ENCODE peak calls at places on chromosomes 3 and 15, in four cellular contexts. F is body of pancreas, C is astrocyte of the spinal cord, V is right lobe of liver. T is an unnamed sample.

GRCh38 chr3:10554746-10555145 is 49.4 kb upstream of the ATP2B2 start:
- DNase-seq in V (peak), F (no peak), C (no peak), T (no peak)

GRCh38 chr3:52056521-52056967 is at the start of gene DUSP7:
- DNase-seq in C (peak), V (peak), F (peak), T (no peak)

GRCh38 chr3:119349353-119349752 is 55.2 kb downstream of the ARHGAP31 start:
- DNase-seq in F (no peak), C (no peak), V (no peak), T (no peak)

GRCh38 chr3:99925584-99925983 is 107.9 kb downstream of the CMSS1 start:
- DNase-seq in F (peak), C (peak), V (no peak), T (peak)

GRCh38 chr15:92541197-92542190 is 114.1 kb downstream of the FAM174B start:
- DNase-seq in V (no peak), C (peak), F (no peak), T (no peak)

GRCh38 chr3:48013288-48013980 is 2.8 kb downstream of the MAP4 start:
- DNase-seq in V (peak), C (peak), F (peak), T (peak)

GRCh38 chr3:29186131-29186599 is 94.7 kb upstream of the RBMS3 start:
- DNase-seq in F (no peak), C (peak), V (no peak), T (no peak)

GRCh38 chr3:32733631-32734229 is 48.7 kb downstream of the CNOT10 start:
- DNase-seq in C (peak), V (no peak), F (no peak), T (no peak)

GRCh38 chr3:182959474-182960350 is 20.6 kb downstream of the DCUN1D1 start:
- DNase-seq in V (peak), C (peak), F (no peak), T (no peak)

GRCh38 chr3:14322001-14322400 is 80.4 kb upstream of the SLC6A6 start:
- DNase-seq in F (no peak), C (no peak), V (no peak), T (no peak)

GRCh38 chr3:144085964-144086363 is 114.3 kb downstream of the DIPK2A start:
- DNase-seq in C (peak), F (peak), V (no peak), T (peak)

GRCh38 chr3:168272343-168272984 is 176.7 kb upstream of the GOLIM4 start:
- DNase-seq in F (no peak), V (no peak), C (peak), T (no peak)

GRCh38 chr3:170483485-170484262 is 65.0 kb downstream of the CLDN11 start:
- DNase-seq in C (no peak), V (no peak), F (no peak), T (no peak)

GRCh38 chr15:77143606-77144005 is 72.7 kb upstream of the TSPAN3 start:
- DNase-seq in F (no peak), C (peak), V (no peak), T (no peak)

GRCh38 chr3:129575233-129575986 is 31.1 kb downstream of the PLXND1 start:
- DNase-seq in F (no peak), C (no peak), V (no peak), T (no peak)

GRCh38 chr3:13009132-13009945 is 63.9 kb downstream of the IQSEC1 start:
- DNase-seq in F (peak), V (peak), C (no peak), T (no peak)

GRCh38 chr3:191363221-191363620 is 32.9 kb upstream of the UTS2B start:
- DNase-seq in F (no peak), V (no peak), C (no peak), T (no peak)

GRCh38 chr15:54208786-54209185 is 230.5 kb downstream of the UNC13C start:
- DNase-seq in C (no peak), V (no peak), F (no peak), T (no peak)

GRCh38 chr3:192611411-192611810 is 115.9 kb downstream of the FGF12 start:
- DNase-seq in C (no peak), F (no peak), V (no peak), T (no peak)

GRCh38 chr15:42094512-42094963 is at the start of gene PLA2G4D:
- DNase-seq in C (no peak), F (no peak), V (no peak), T (no peak)

GRCh38 chr3:9385209-9385936 is 12.0 kb upstream of the SETD5 start:
- DNase-seq in V (no peak), F (no peak), C (no peak), T (no peak)

GRCh38 chr3:105837947-105838346 is 30.9 kb downstream of the CBLB start:
- DNase-seq in V (no peak), F (no peak), C (no peak), T (no peak)

GRCh38 chr3:105834768-105835167 is 34.0 kb downstream of the CBLB start:
- DNase-seq in V (no peak), C (no peak), F (no peak), T (peak)

GRCh38 chr3:105836533-105836932 is 32.3 kb downstream of the CBLB start:
- DNase-seq in F (no peak), V (no peak), C (peak), T (no peak)

GRCh38 chr3:105835606-105836005 is 33.2 kb downstream of the CBLB start:
- DNase-seq in C (no peak), F (no peak), V (no peak), T (no peak)

GRCh38 chr3:105837143-105837740 is 31.6 kb downstream of the CBLB start:
- DNase-seq in C (peak), F (no peak), V (no peak), T (no peak)
- H3K4me3 ChIP-seq in C (no peak), F (no peak), V (no peak), T (no peak)

GRCh38 chr15:49620658-49621326 is at the start of the genes DTWD1 and FAM227B:
- DNase-seq in C (peak), F (peak), V (peak), T (peak)
- TF ChIP-seq CTCF in C (no peak), F (peak), V (peak), T (no peak)

GRCh38 chr3:132245547-132245946 is 71.7 kb upstream of the ACP3 start:
- DNase-seq in V (no peak), C (peak), F (peak), T (no peak)

GRCh38 chr3:132239587-132239986 is 77.6 kb upstream of the ACP3 start:
- DNase-seq in V (no peak), C (no peak), F (no peak), T (no peak)

GRCh38 chr3:132246212-132246611 is 71.0 kb upstream of the ACP3 start:
- DNase-seq in C (no peak), V (no peak), F (no peak), T (no peak)

GRCh38 chr3:132242095-132242494 is 75.1 kb upstream of the ACP3 start:
- DNase-seq in V (no peak), C (no peak), F (no peak), T (no peak)

GRCh38 chr3:132242790-132243189 is 74.4 kb upstream of the ACP3 start:
- DNase-seq in C (no peak), V (no peak), F (no peak), T (no peak)
- H3K4me3 ChIP-seq in C (no peak), V (no peak), F (no peak), T (no peak)

GRCh38 chr3:42442640-42443039 is 32.2 kb upstream of the LYZL4 start:
- DNase-seq in V (no peak), C (no peak), F (no peak), T (no peak)
- TF ChIP-seq CTCF in V (no peak), C (peak), F (no peak), T (no peak)

DNA sequence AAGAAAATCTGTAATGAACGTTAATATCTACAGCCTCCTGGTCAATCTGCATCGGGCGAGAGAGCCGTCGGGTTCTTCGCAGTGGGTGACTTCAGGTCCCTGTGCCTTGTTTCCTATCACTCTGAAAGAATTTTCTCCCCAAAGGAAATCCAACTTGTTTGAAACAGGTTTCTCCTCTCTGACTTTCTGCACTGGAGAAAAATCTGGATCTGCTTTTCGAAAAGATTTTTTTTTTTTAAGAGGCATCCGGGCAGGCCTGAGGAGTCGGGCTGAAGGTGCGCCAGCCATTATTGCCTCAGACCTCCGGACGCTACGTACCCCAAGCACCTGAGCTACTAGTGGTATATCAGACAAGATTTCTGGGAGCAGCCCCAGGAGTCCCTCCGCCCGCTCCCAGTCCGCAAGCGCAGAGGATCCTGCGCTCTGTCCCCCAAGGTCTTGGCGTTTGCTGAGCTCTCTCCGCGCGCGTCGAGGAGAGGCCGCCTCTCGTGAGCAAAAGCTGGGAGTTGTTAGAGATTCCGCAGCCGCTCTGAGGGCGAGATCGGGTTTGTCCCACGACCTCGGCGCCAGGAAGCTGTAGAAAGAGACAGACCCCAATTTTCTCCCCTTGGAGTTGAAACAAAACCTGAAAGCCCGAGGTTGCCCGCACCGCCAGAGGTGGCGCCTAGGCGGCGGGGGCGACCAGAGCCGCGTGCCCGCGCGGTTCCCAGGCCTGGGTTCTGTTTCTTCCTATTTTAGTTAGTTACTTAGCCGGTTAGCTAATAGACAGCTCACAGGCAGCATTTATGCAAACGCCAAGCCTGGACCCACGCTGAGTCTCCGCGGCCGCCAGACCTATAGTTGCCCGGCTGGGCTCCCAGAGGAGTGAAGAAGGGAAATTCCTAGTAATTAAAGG is 72.4 kb upstream of the POLG start:
- DNase-seq in F (no peak), C (no peak), V (no peak), T (no peak)
- H3K4me3 ChIP-seq in F (no peak), C (no peak), V (no peak), T (no peak)

DNA sequence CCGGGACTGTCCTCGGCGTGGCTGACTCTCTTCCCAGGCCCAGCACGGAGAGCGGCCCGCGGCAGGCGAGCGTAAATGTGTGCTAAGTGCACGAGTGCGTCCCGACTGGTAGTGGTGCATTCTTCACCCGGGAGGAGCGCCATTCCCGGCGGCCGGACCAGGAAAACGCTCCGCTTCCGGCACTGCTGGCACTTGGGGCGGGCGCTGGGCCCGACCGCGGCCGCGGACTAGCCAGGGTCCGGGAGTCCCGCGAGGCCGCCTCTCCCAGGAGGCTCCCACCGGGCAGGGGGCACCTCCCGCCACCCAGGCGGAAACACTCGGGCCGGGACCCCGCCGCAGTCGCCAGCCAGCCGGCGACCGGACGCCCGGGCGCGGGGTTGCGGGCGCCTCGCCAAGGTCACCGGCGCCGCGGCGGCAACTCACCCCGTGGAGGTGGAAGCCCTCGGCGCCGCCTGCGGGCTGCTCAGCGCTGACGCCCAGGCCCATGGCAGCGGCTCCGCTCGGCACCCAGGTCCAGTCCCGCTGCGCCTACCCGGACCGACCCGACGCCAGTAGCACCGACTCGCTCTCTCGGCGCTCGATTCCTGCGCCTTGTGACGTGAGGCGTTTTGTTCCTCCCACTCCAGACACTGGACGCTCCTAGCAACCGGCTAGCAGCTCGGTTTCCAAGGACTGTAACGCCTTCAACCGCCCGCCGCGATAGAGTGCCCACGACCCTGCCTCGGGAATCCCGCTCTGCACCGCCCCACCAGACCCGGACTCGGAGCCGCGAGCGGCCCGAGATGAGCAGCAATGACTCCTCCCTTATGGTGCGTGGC is at the start of the genes GORASP1 and TTC21A:
- DNase-seq in C (peak), V (peak), F (peak), T (peak)
- TF ChIP-seq CTCF in C (no peak), V (peak), F (no peak), T (peak)

DNA sequence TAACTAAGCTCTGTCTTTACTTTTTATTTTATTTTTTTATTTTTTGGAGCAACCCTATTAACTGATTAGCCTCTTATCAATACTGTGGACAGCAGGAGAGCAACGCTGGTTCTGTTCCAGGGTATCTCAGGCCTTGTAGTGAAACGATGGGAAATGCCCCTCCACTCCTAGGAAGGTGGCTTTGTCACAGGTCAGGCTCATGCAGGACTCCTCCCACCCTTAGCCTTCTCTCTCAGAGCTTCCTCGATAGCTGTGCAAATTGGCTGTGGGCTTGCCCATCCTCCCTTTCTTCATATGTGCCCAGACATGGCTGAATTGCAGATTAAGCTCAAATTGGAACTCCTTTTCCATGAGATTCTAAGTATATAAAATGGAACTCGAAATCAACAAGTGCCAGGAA is 38.6 kb downstream of the TMEM41A start:
- DNase-seq in C (no peak), V (no peak), F (no peak), T (no peak)
- H3K4me3 ChIP-seq in C (no peak), V (no peak), F (no peak), T (no peak)

DNA sequence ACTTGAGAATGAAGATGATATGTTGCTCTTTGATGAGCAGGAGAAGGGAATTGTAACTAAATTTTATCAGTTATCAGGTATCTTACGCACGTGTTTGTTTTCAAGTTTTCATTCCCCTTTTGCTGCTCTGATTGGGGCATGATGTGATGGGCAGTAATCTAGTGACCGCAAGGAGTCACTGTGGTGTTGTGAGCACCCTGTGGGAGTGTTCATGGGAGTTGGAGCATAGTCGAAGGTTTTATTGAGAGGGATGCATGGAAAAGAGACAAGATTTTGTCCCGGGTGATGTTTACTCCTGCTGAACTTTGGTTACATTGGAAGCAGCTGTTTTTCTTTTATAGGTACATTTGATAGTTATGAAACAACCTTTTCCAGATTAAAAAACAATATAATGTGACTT is 2.1 kb downstream of the FAN1 start:
- DNase-seq in C (no peak), V (peak), F (no peak), T (peak)
- TF ChIP-seq CTCF in C (no peak), V (peak), F (no peak), T (peak)